ENCODE peak calls at places on chromosomes 16 and 17, in four cellular contexts. L, Q, B and Y are unnamed samples.

GRCh38 chr16:69938981-69939820 is 11.9 kb upstream of the CLEC18A start:
- DNase-seq in L (no peak), Q (no peak), B (no peak), Y (no peak)

GRCh38 chr17:38922538-38923291 is 2.7 kb upstream of the LASP1NB start:
- DNase-seq in L (no peak), Q (peak; percentile 30), B (no peak), Y (no peak)

GRCh38 chr17:40109471-40109824 is 9.1 kb upstream of the NR1D1 start:
- DNase-seq in L (peak; percentile 26), Q (no peak), B (no peak), Y (no peak)

GRCh38 chr16:54285414-54286066 is 1.0 kb downstream of the IRX3 start:
- DNase-seq in L (no peak), Q (no peak), B (no peak), Y (peak; percentile 73)

GRCh38 chr16:75868636-75869389 is 142.5 kb upstream of the CPHXL start:
- DNase-seq in L (no peak), Q (no peak), B (no peak), Y (no peak)

GRCh38 chr17:77163001-77163400 is 22.2 kb downstream of the SEC14L1 start:
- DNase-seq in L (peak; percentile 41), Q (no peak), B (no peak), Y (no peak)

GRCh38 chr16:51592013-51592501 is 441.0 kb upstream of the SALL1 start:
- DNase-seq in L (no peak), Q (no peak), B (no peak), Y (no peak)

GRCh38 chr16:87207509-87207908 is 109.7 kb downstream of the C16orf95 start:
- DNase-seq in L (no peak), Q (no peak), B (no peak), Y (no peak)

GRCh38 chr16:59121411-59121810 is 387.3 kb upstream of the GOT2 start:
- DNase-seq in L (no peak), Q (no peak), B (no peak), Y (no peak)

GRCh38 chr17:38743556-38744171 is 4.5 kb downstream of the PCGF2 start:
- DNase-seq in L (no peak), Q (no peak), B (no peak), Y (no peak)

GRCh38 chr16:18055411-18055916 is 281.1 kb downstream of the NPIPA8 start:
- DNase-seq in L (no peak), Q (no peak), B (no peak), Y (no peak)

GRCh38 chr17:44155488-44155887 is 13.8 kb downstream of the HROB start:
- DNase-seq in L (no peak), Q (no peak), B (no peak), Y (no peak)

GRCh38 chr16:29862383-29862883 is 593 bp downstream of the CDIPT start:
- DNase-seq in L (peak; percentile 11), Q (peak; percentile 5), B (no peak), Y (no peak)

GRCh38 chr16:4982056-4982867 is 24.1 kb downstream of the SEC14L5 start:
- DNase-seq in L (no peak), Q (no peak), B (no peak), Y (no peak)

GRCh38 chr16:86546638-86547013 is 8.4 kb downstream of the MTHFSD start:
- DNase-seq in L (no peak), Q (no peak), B (no peak), Y (no peak)

GRCh38 chr17:77364381-77364911 is 223.7 kb downstream of the SEC14L1 start:
- DNase-seq in L (no peak), Q (no peak), B (no peak), Y (no peak)

GRCh38 chr17:32490101-32490482 is 3.3 kb downstream of the CDK5R1 start:
- DNase-seq in L (no peak), Q (no peak), B (no peak), Y (no peak)

GRCh38 chr17:39165844-39166349 is at the start of gene ARL5C:
- DNase-seq in L (no peak), Q (no peak), B (no peak), Y (no peak)

GRCh38 chr16:10001258-10001785 is 180.9 kb downstream of the GRIN2A start:
- DNase-seq in L (no peak), Q (no peak), B (no peak), Y (no peak)

GRCh38 chr16:72947379-72948237 is 100.3 kb downstream of the ZFHX3 start:
- DNase-seq in L (no peak), Q (no peak), B (no peak), Y (no peak)

GRCh38 chr17:76706817-76707216 is 3.9 kb downstream of the MXRA7 start:
- DNase-seq in L (no peak), Q (no peak), B (no peak), Y (no peak)

GRCh38 chr17:44862278-44862914 is 14.7 kb downstream of the HIGD1B start:
- DNase-seq in L (no peak), Q (no peak), B (no peak), Y (no peak)

GRCh38 chr16:89621698-89622409 is 8.4 kb downstream of the DPEP1 start:
- DNase-seq in L (no peak), Q (no peak), B (no peak), Y (no peak)

GRCh38 chr16:10926867-10927266 is 15.4 kb downstream of the DEXI start:
- DNase-seq in L (no peak), Q (no peak), B (no peak), Y (no peak)

GRCh38 chr16:84532299-84532724 is 27.9 kb upstream of the MEAK7 start:
- DNase-seq in L (no peak), Q (no peak), B (peak; percentile 87), Y (no peak)

GRCh38 chr17:48542956-48543853 is 1.7 kb downstream of the HOXB2 start:
- DNase-seq in L (peak; percentile 45), Q (peak; percentile 45), B (no peak), Y (no peak)

GRCh38 chr16:78593352-78593751 is 493.9 kb downstream of the WWOX start:
- DNase-seq in L (no peak), Q (no peak), B (no peak), Y (no peak)

GRCh38 chr16:67471758-67472384 is 9.1 kb downstream of the ATP6V0D1 start:
- DNase-seq in L (no peak), Q (no peak), B (no peak), Y (no peak)

GRCh38 chr16:72198021-72198420 is 26.1 kb upstream of the PMFBP1 start:
- DNase-seq in L (no peak), Q (no peak), B (no peak), Y (no peak)

GRCh38 chr16:84922351-84923135 is 88.8 kb downstream of the ZDHHC7 start:
- DNase-seq in L (no peak), Q (no peak), B (no peak), Y (no peak)

GRCh38 chr17:69418535-69418934 is 4.0 kb downstream of the MAP2K6 start:
- DNase-seq in L (no peak), Q (no peak), B (no peak), Y (no peak)

GRCh38 chr17:69414408-69415274 is at the start of gene MAP2K6:
- DNase-seq in L (peak; percentile 86), Q (peak; percentile 90), B (peak; percentile 46), Y (peak; percentile 84)

GRCh38 chr17:69415431-69415830 is 934 bp downstream of the MAP2K6 start:
- DNase-seq in L (no peak), Q (no peak), B (no peak), Y (no peak)

GRCh38 chr17:69412336-69412735 is 2.2 kb upstream of the MAP2K6 start:
- DNase-seq in L (no peak), Q (no peak), B (no peak), Y (no peak)

GRCh38 chr17:69417545-69418483 is 3.3 kb downstream of the MAP2K6 start:
- DNase-seq in L (no peak), Q (peak; percentile 61), B (no peak), Y (no peak)
- H2AFZ ChIP-seq in L (no peak overlapping the region), Q (peak overlapping the region; percentile 82), B (no peak overlapping the region), Y (no peak overlapping the region)

GRCh38 chr17:45949755-45950320 is 49.2 kb upstream of the STH start:
- DNase-seq in L (no peak), Q (no peak), B (no peak), Y (no peak)

GRCh38 chr17:45948498-45948880 is 50.6 kb upstream of the STH start:
- DNase-seq in L (no peak), Q (no peak), B (no peak), Y (no peak)

GRCh38 chr17:45950888-45951287 is 48.2 kb upstream of the STH start:
- DNase-seq in L (no peak), Q (no peak), B (no peak), Y (no peak)

GRCh38 chr17:45946841-45947256 is 52.2 kb upstream of the STH start:
- DNase-seq in L (no peak), Q (no peak), B (no peak), Y (no peak)

GRCh38 chr17:45948881-45949624 is 50.0 kb upstream of the STH start:
- DNase-seq in L (peak; percentile 76), Q (peak; percentile 83), B (peak; percentile 39), Y (peak; percentile 53)
- TF ChIP-seq EZH2 in L (no peak), Q (no peak), B (no peak), Y (peak; percentile 77)

GRCh38 chr16:3579776-3580175 is 2.6 kb upstream of the NLRC3 start:
- DNase-seq in L (no peak), Q (no peak), B (no peak), Y (no peak)
- H2AFZ ChIP-seq in L (no peak overlapping the region), Q (no peak overlapping the region), B (no peak overlapping the region), Y (no peak overlapping the region)

GRCh38 chr16:1159973-1160772 is 7.3 kb downstream of the CACNA1H start:
- DNase-seq in L (no peak), Q (peak; percentile 15), B (no peak), Y (no peak)
- TF ChIP-seq EZH2 in L (no peak), Q (no peak), B (no peak), Y (no peak)

DNA sequence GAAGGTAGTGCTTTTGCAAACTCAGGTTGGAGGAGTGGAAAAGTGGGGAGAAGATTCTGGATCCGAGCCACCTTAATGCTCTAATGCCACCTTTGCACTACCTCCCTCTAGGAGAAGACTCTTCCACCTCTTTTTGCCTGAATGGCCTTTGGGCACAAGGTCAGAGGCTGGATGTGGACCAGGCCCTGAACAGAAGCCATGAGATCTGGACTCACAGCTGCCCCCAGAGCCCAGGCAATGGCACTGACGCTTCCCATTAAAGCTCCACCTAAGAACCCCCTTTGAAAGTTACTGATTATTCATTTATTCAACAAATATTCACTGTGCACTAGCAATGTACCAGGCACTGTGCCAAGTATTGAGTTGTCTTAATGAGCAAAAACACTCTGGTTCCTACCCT is 3.2 kb downstream of the SHBG start:
- DNase-seq in L (no peak), Q (no peak), B (no peak), Y (no peak)
- H2AFZ ChIP-seq in L (no peak overlapping the region), Q (no peak overlapping the region), B (peak overlapping the region; percentile 82), Y (no peak overlapping the region)

GRCh38 chr17:79748296-79749099 is 17.8 kb downstream of the ENPP7 start:
- DNase-seq in L (no peak), Q (no peak), B (no peak), Y (no peak)

GRCh38 chr17:79749156-79749815 is 18.5 kb downstream of the ENPP7 start:
- DNase-seq in L (no peak), Q (peak; percentile 76), B (no peak), Y (no peak)

GRCh38 chr17:79745641-79746105 is 14.9 kb downstream of the ENPP7 start:
- DNase-seq in L (no peak), Q (peak; percentile 52), B (no peak), Y (no peak)

GRCh38 chr17:79746955-79747507 is 16.3 kb downstream of the ENPP7 start:
- DNase-seq in L (no peak), Q (no peak), B (no peak), Y (no peak)

GRCh38 chr17:79747508-79748295 is 17.0 kb downstream of the ENPP7 start:
- DNase-seq in L (no peak), Q (no peak), B (no peak), Y (no peak)
- TF ChIP-seq EZH2 in L (no peak), Q (no peak), B (peak; percentile 73), Y (no peak)